ENCODE peak calls at places on chromosomes 6 and 20, in five cellular contexts. Q is left lobe of liver, F is RCC 7860, Z is psoas muscle, J is choroid plexus epithelial cell. C is an unnamed sample.

GRCh38 chr6:4134841-4135664 is at the start of gene ECI2:
- DNase-seq in Q (no peak), F (peak), Z (peak), J (peak), C (peak)

GRCh38 chr6:85077098-85077497 is 312.7 kb upstream of the TBX18 start:
- DNase-seq in J (peak), Z (no peak), F (no peak), Q (no peak), C (no peak)

GRCh38 chr20:47502801-47503239 is 1.1 kb downstream of the NCOA3 start:
- DNase-seq in Z (no peak), Q (no peak), J (peak), F (no peak), C (no peak)

GRCh38 chr6:50720623-50721022 is 7.3 kb downstream of the TFAP2D start:
- DNase-seq in F (no peak), J (peak), Z (no peak), Q (no peak), C (no peak)

GRCh38 chr20:57089701-57090144 is 176.7 kb downstream of the BMP7 start:
- DNase-seq in F (peak), Z (peak), Q (peak), J (peak), C (peak)

GRCh38 chr20:61271273-61272221 is 19.5 kb downstream of the CDH4 start:
- DNase-seq in Q (no peak), J (peak), Z (no peak), F (no peak), C (no peak)

GRCh38 chr6:65566117-65566516 is 140.9 kb downstream of the EYS start:
- DNase-seq in F (no peak), J (no peak), Q (no peak), Z (no peak), C (no peak)

GRCh38 chr20:63850689-63851547 is 10.4 kb upstream of the ABHD16B start:
- DNase-seq in J (no peak), Z (peak), F (no peak), Q (no peak), C (no peak)

GRCh38 chr6:34391023-34391485 is 1.4 kb downstream of the NUDT3 start:
- DNase-seq in J (peak), Z (peak), Q (peak), F (peak), C (no peak)

GRCh38 chr6:27867941-27868705 is 44.1 kb downstream of the OR2B2 start:
- DNase-seq in Q (no peak), Z (no peak), F (peak), J (peak), C (no peak)

C was measured in osteocyte.